ENCODE peak calls at places on chromosomes 1 and 21, in six cellular contexts. One of them, this sample, is unnamed.
A peak's percentile ranks its signal among the peaks of the same experiment; 100 is the strongest.

GRCh38 chr1:101317590-101317989 is 80.8 kb downstream of the S1PR1 start:
- DNase-seq in ovary: no peak
- DNase-seq in suprapubic skin: no peak
- DNase-seq in HepG2: no peak
- DNase-seq in SK-N-SH: no peak
- DNase-seq in A549: no peak
- DNase-seq in this sample: no peak

GRCh38 chr1:227559926-227560325 is 3.4 kb upstream of the ZNF678 start:
- DNase-seq in ovary: no peak
- DNase-seq in suprapubic skin: no peak
- DNase-seq in HepG2: no peak
- DNase-seq in SK-N-SH: no peak
- DNase-seq in A549: no peak
- DNase-seq in this sample: no peak

GRCh38 chr21:35428489-35428888 is 379.4 kb upstream of the RUNX1 start:
- DNase-seq in ovary: no peak
- DNase-seq in suprapubic skin: no peak
- DNase-seq in HepG2: no peak
- DNase-seq in SK-N-SH: no peak
- DNase-seq in A549: no peak
- DNase-seq in this sample: no peak

GRCh38 chr21:35390013-35390776 is 341.1 kb upstream of the RUNX1 start:
- DNase-seq in ovary: no peak
- DNase-seq in suprapubic skin: no peak
- DNase-seq in HepG2: no peak
- DNase-seq in SK-N-SH: peak; percentile 21
- DNase-seq in A549: no peak
- DNase-seq in this sample: no peak

GRCh38 chr1:156796340-156797097 is 20.1 kb downstream of the SH2D2A start:
- DNase-seq in ovary: no peak
- DNase-seq in suprapubic skin: no peak
- DNase-seq in HepG2: no peak
- DNase-seq in SK-N-SH: peak; percentile 26
- DNase-seq in A549: no peak
- DNase-seq in this sample: no peak

GRCh38 chr1:234770031-234770795 is 160.2 kb upstream of the IRF2BP2 start:
- DNase-seq in ovary: no peak
- DNase-seq in suprapubic skin: peak; percentile 57
- DNase-seq in HepG2: no peak
- DNase-seq in SK-N-SH: peak; percentile 90
- DNase-seq in A549: no peak
- DNase-seq in this sample: no peak

GRCh38 chr1:236204043-236204442 is 61.7 kb downstream of the GPR137B start:
- DNase-seq in ovary: no peak
- DNase-seq in suprapubic skin: no peak
- DNase-seq in HepG2: no peak
- DNase-seq in SK-N-SH: no peak
- DNase-seq in A549: no peak
- DNase-seq in this sample: no peak

GRCh38 chr1:212752256-212752933 is 39.2 kb downstream of the NSL1 start:
- DNase-seq in ovary: no peak
- DNase-seq in suprapubic skin: no peak
- DNase-seq in HepG2: no peak
- DNase-seq in SK-N-SH: no peak
- DNase-seq in A549: no peak
- DNase-seq in this sample: no peak

GRCh38 chr1:117654485-117655219 is 48.8 kb downstream of the TENT5C start:
- DNase-seq in ovary: no peak
- DNase-seq in suprapubic skin: no peak
- DNase-seq in HepG2: peak; percentile 8
- DNase-seq in SK-N-SH: no peak
- DNase-seq in A549: no peak
- DNase-seq in this sample: no peak

DNA sequence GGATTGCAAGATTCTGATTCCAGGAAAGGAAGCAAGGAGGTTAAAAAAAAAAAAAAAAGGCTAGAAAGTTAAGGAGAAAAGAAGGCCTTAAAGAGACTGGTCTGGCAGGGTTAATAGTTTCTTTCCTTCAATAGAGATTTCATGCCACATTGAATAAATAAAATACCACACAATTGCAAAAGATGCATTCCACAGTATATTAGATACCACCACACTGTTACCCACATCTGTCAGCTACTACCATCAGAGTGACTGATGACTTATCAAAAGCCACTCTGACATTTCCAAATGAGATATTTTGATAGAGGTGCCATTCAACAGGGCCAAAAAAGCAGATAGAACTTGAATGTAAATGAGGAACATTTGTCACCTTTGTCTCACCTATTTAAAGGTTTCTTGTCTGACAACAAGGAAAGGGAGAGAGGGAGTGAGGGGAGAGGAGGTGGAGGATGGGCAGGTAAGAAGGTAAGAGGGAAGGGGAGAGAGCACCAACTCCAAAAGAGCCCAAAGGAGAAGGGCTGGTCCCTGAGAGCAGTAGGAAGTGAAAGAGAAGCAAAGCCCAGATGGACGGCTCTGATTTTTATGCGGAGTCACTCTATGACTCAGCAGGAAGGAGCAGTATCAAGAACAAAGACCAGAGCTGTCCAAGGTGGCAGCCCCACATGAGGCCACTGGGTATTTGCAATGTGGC is 38.3 kb downstream of the LRRN2 start:
- DNase-seq in ovary: no peak
- DNase-seq in suprapubic skin: no peak
- DNase-seq in HepG2: peak; percentile 26
- DNase-seq in SK-N-SH: no peak
- DNase-seq in A549: peak; percentile 94
- DNase-seq in this sample: no peak
- H3K4me3 ChIP-seq in ovary: no peak overlapping the region
- H3K4me3 ChIP-seq in suprapubic skin: no peak overlapping the region
- H3K4me3 ChIP-seq in HepG2: no peak overlapping the region
- H3K4me3 ChIP-seq in SK-N-SH: no peak overlapping the region
- H3K4me3 ChIP-seq in A549: no peak overlapping the region
- H3K4me3 ChIP-seq in this sample: no peak overlapping the region

DNA sequence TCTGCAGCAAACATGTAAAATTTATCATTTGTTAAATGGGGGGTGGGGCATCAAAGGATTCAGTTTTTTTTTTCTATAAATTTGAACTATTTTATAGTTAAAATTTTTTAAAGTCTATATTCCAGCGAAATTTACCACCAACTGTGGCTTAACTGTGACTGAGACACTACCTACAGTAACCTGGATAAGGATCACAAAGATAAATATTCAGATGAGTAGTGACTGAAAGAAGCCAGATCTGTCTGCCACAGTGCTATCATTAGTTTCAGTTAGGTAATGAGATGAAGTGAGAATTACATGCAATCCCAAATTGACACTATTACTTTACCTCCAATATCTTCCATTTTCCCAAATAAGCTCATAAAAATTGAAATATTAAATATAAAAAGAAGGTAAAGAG is 5.4 kb downstream of the SPATA6 start:
- DNase-seq in ovary: no peak
- DNase-seq in suprapubic skin: no peak
- DNase-seq in HepG2: no peak
- DNase-seq in SK-N-SH: no peak
- DNase-seq in A549: no peak
- DNase-seq in this sample: no peak
- TF ChIP-seq EP300 in ovary: no peak
- TF ChIP-seq EP300 in suprapubic skin: no peak
- TF ChIP-seq EP300 in HepG2: no peak
- TF ChIP-seq EP300 in SK-N-SH: no peak
- TF ChIP-seq EP300 in A549: no peak
- TF ChIP-seq EP300 in this sample: no peak

DNA sequence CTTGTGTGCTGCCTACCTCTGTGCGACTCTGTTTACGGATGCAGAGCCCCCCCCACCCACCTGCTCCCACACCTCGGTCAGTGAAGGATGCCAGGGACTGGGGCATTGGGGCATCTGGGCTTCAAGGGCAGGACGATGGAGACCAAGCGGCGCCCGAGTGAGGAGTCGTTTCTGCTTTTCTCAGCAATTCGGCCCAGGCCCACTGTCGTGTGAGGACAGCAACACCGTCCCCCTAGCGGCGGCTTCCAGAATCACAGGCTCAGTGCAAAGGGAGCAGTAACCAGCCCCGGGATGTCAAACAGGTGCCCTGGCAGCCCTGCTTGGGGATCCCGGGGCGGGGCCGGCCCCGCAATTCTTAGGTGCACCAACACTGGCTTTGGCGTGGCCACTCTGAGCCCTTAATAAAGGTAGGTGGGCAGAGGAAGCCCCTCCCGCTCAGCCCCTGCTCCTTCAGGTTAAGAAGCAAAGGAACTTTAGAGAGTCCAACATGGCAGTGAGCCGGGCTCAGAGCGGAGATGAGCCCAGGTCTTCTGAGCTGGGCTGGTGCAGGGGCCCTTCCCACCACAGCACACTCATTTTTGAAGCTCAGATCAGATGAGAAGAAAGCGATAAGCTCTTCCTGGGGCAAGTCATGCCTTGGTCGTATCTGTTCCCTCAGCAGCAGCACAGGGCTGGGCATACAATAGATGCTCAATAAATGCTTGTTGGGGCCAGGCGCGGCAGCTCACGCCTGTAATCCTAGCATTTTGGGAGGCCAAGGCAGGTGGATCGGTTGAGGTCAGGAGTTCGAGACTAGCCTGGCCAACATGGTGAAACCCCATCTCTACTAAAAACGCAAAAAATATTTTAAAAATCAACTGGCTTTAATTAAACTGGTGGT is 51.3 kb upstream of the TARDBP start:
- DNase-seq in ovary: peak; percentile 69
- DNase-seq in suprapubic skin: peak; percentile 92
- DNase-seq in HepG2: peak; percentile 56
- DNase-seq in SK-N-SH: peak; percentile 90
- DNase-seq in A549: peak; percentile 84
- DNase-seq in this sample: peak; percentile 95
- H3K4me3 ChIP-seq in ovary: no peak overlapping the region
- H3K4me3 ChIP-seq in suprapubic skin: no peak overlapping the region
- H3K4me3 ChIP-seq in HepG2: no peak overlapping the region
- H3K4me3 ChIP-seq in SK-N-SH: peak overlapping the region; percentile 26
- H3K4me3 ChIP-seq in A549: no peak overlapping the region
- H3K4me3 ChIP-seq in this sample: no peak overlapping the region

GRCh38 chr1:172342584-172343245 is 77.8 kb upstream of the C1orf105 start:
- DNase-seq in ovary: no peak
- DNase-seq in suprapubic skin: no peak
- DNase-seq in HepG2: no peak
- DNase-seq in SK-N-SH: no peak
- DNase-seq in A549: no peak
- DNase-seq in this sample: no peak
- TF ChIP-seq EP300 in ovary: no peak
- TF ChIP-seq EP300 in suprapubic skin: no peak
- TF ChIP-seq EP300 in HepG2: no peak
- TF ChIP-seq EP300 in SK-N-SH: no peak
- TF ChIP-seq EP300 in A549: no peak
- TF ChIP-seq EP300 in this sample: no peak

DNA sequence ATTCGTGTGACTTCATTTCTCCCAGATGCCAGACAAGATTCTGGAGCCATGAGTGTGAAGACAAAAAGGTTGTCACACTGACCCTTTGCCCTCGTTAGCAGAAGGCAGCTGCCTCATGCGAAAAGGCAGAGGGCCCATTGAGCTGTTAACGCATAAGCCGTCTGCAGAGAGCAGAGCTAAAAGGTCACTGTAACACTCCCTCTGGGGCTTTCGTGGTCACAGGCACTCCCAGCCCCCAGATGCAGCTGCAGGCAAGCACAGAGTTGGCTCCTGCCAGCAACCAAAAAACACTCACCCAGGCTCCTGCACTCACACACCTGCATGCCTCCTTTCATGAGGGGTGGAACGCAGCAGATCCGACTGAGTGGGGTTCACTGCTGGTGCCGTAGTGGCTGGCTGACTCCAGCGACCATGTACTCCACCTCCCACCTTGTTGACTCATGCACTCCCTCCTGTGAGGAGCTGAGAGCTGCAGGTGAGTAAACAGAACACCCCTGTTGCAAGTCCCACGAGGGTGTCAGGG is 287.5 kb downstream of the SMYD3 start:
- DNase-seq in ovary: no peak
- DNase-seq in suprapubic skin: no peak
- DNase-seq in HepG2: peak; percentile 68
- DNase-seq in SK-N-SH: no peak
- DNase-seq in A549: no peak
- DNase-seq in this sample: no peak
- H3K4me3 ChIP-seq in ovary: no peak overlapping the region
- H3K4me3 ChIP-seq in suprapubic skin: no peak overlapping the region
- H3K4me3 ChIP-seq in HepG2: peak overlapping the region; percentile 56
- H3K4me3 ChIP-seq in SK-N-SH: no peak overlapping the region
- H3K4me3 ChIP-seq in A549: no peak overlapping the region
- H3K4me3 ChIP-seq in this sample: no peak overlapping the region

GRCh38 chr1:8077120-8077573 is 51.0 kb upstream of the ERRFI1 start:
- DNase-seq in ovary: peak; percentile 63
- DNase-seq in suprapubic skin: no peak
- DNase-seq in HepG2: peak; percentile 93
- DNase-seq in SK-N-SH: no peak
- DNase-seq in A549: peak; percentile 77
- DNase-seq in this sample: no peak

GRCh38 chr1:8076171-8076570 is 50.1 kb upstream of the ERRFI1 start:
- DNase-seq in ovary: no peak
- DNase-seq in suprapubic skin: no peak
- DNase-seq in HepG2: no peak
- DNase-seq in SK-N-SH: no peak
- DNase-seq in A549: no peak
- DNase-seq in this sample: no peak

GRCh38 chr1:8070381-8070811 is 44.3 kb upstream of the ERRFI1 start:
- DNase-seq in ovary: no peak
- DNase-seq in suprapubic skin: no peak
- DNase-seq in HepG2: peak; percentile 66
- DNase-seq in SK-N-SH: no peak
- DNase-seq in A549: no peak
- DNase-seq in this sample: no peak

GRCh38 chr1:8075511-8076051 is 49.5 kb upstream of the ERRFI1 start:
- DNase-seq in ovary: no peak
- DNase-seq in suprapubic skin: no peak
- DNase-seq in HepG2: no peak
- DNase-seq in SK-N-SH: no peak
- DNase-seq in A549: no peak
- DNase-seq in this sample: no peak

GRCh38 chr1:8073116-8073855 is 47.2 kb upstream of the ERRFI1 start:
- DNase-seq in ovary: no peak
- DNase-seq in suprapubic skin: no peak
- DNase-seq in HepG2: no peak
- DNase-seq in SK-N-SH: no peak
- DNase-seq in A549: no peak
- DNase-seq in this sample: no peak
- TF ChIP-seq EP300 in ovary: no peak
- TF ChIP-seq EP300 in suprapubic skin: no peak
- TF ChIP-seq EP300 in HepG2: no peak
- TF ChIP-seq EP300 in SK-N-SH: no peak
- TF ChIP-seq EP300 in A549: no peak
- TF ChIP-seq EP300 in this sample: no peak

This sample was measured in esophagus muscularis mucosa.